ENCODE peak calls at places on chromosomes 12 and 14, in six cellular contexts. One of them, this sample, is unnamed.

GRCh38 chr12:87348071-87348470 is 681.1 kb downstream of the C12orf50 start:
- DNase-seq in tibial nerve: no peak
- DNase-seq in endothelial cell of umbilical vein: no peak
- DNase-seq in body of pancreas: no peak
- DNase-seq in GM12892: no peak
- DNase-seq in stomach: no peak
- DNase-seq in this sample: no peak

GRCh38 chr12:42482820-42483533 is 106.6 kb downstream of the PRICKLE1 start:
- DNase-seq in tibial nerve: peak
- DNase-seq in endothelial cell of umbilical vein: peak
- DNase-seq in body of pancreas: peak
- DNase-seq in GM12892: peak
- DNase-seq in stomach: peak
- DNase-seq in this sample: peak

GRCh38 chr14:105151131-105151837 is 17.3 kb downstream of the JAG2 start:
- DNase-seq in tibial nerve: no peak
- DNase-seq in endothelial cell of umbilical vein: no peak
- DNase-seq in body of pancreas: no peak
- DNase-seq in GM12892: no peak
- DNase-seq in stomach: no peak
- DNase-seq in this sample: no peak

GRCh38 chr14:96086574-96087077 is 47.5 kb downstream of the C14orf132 start:
- DNase-seq in tibial nerve: no peak
- DNase-seq in endothelial cell of umbilical vein: no peak
- DNase-seq in body of pancreas: no peak
- DNase-seq in GM12892: no peak
- DNase-seq in stomach: no peak
- DNase-seq in this sample: no peak

GRCh38 chr14:92341791-92342190 is 18.8 kb downstream of the SLC24A4 start:
- DNase-seq in tibial nerve: no peak
- DNase-seq in endothelial cell of umbilical vein: no peak
- DNase-seq in body of pancreas: no peak
- DNase-seq in GM12892: no peak
- DNase-seq in stomach: no peak
- DNase-seq in this sample: no peak

GRCh38 chr12:130051900-130052299 is 110.4 kb upstream of the FZD10 start:
- DNase-seq in tibial nerve: no peak
- DNase-seq in endothelial cell of umbilical vein: no peak
- DNase-seq in body of pancreas: no peak
- DNase-seq in GM12892: no peak
- DNase-seq in stomach: no peak
- DNase-seq in this sample: no peak

GRCh38 chr14:89331398-89331797 is 85.6 kb downstream of the FOXN3 start:
- DNase-seq in tibial nerve: no peak
- DNase-seq in endothelial cell of umbilical vein: no peak
- DNase-seq in body of pancreas: no peak
- DNase-seq in GM12892: no peak
- DNase-seq in stomach: no peak
- DNase-seq in this sample: no peak

GRCh38 chr12:130350715-130351114 is 13.0 kb downstream of the PIWIL1 start:
- DNase-seq in tibial nerve: no peak
- DNase-seq in endothelial cell of umbilical vein: no peak
- DNase-seq in body of pancreas: no peak
- DNase-seq in GM12892: no peak
- DNase-seq in stomach: no peak
- DNase-seq in this sample: no peak

GRCh38 chr12:56338643-56339422 is at the start of gene IL23A:
- DNase-seq in tibial nerve: no peak
- DNase-seq in endothelial cell of umbilical vein: peak
- DNase-seq in body of pancreas: no peak
- DNase-seq in GM12892: peak
- DNase-seq in stomach: no peak
- DNase-seq in this sample: peak

GRCh38 chr12:72323881-72324280 is 51.7 kb downstream of the TRHDE start:
- DNase-seq in tibial nerve: no peak
- DNase-seq in endothelial cell of umbilical vein: no peak
- DNase-seq in body of pancreas: no peak
- DNase-seq in GM12892: no peak
- DNase-seq in stomach: no peak
- DNase-seq in this sample: no peak

GRCh38 chr12:31089072-31089471 is 15.4 kb downstream of the DDX11 start:
- DNase-seq in tibial nerve: no peak
- DNase-seq in endothelial cell of umbilical vein: no peak
- DNase-seq in body of pancreas: no peak
- DNase-seq in GM12892: no peak
- DNase-seq in stomach: no peak
- DNase-seq in this sample: no peak

GRCh38 chr12:65892905-65893304 is 68.6 kb downstream of the HMGA2 start:
- DNase-seq in tibial nerve: no peak
- DNase-seq in endothelial cell of umbilical vein: peak
- DNase-seq in body of pancreas: no peak
- DNase-seq in GM12892: no peak
- DNase-seq in stomach: no peak
- DNase-seq in this sample: no peak

DNA sequence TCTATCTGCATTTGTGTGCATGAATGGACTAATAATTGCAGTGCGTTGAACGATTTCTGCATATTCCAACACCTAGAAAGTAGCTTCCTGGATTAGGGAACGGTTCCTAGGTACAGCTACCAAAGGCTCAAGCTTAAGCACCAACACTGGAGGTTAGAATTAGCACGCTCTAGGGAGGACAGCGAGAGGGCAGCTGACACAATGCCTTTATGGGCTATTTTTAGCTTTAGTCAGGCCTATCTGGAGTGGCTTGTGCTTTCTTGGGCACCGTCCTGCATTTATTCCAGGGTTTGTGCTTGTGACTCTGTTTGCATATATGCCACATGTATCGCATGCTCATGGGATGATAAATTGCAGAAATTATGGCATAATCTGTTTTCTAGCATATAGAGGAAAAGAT is 13.7 kb downstream of the ETV6 start:
- DNase-seq in tibial nerve: no peak
- DNase-seq in endothelial cell of umbilical vein: no peak
- DNase-seq in body of pancreas: peak
- DNase-seq in GM12892: no peak
- DNase-seq in stomach: no peak
- DNase-seq in this sample: no peak
- TF ChIP-seq POLR2A in tibial nerve: no peak
- TF ChIP-seq POLR2A in endothelial cell of umbilical vein: no peak
- TF ChIP-seq POLR2A in body of pancreas: no peak
- TF ChIP-seq POLR2A in GM12892: no peak
- TF ChIP-seq POLR2A in stomach: no peak
- TF ChIP-seq POLR2A in this sample: no peak

GRCh38 chr14:61837336-61838229 is 75.4 kb downstream of the SNAPC1 start:
- DNase-seq in tibial nerve: peak
- DNase-seq in endothelial cell of umbilical vein: peak
- DNase-seq in body of pancreas: peak
- DNase-seq in GM12892: no peak
- DNase-seq in stomach: peak
- DNase-seq in this sample: peak
- TF ChIP-seq POLR2A in tibial nerve: no peak
- TF ChIP-seq POLR2A in endothelial cell of umbilical vein: no peak
- TF ChIP-seq POLR2A in body of pancreas: no peak
- TF ChIP-seq POLR2A in GM12892: no peak
- TF ChIP-seq POLR2A in stomach: no peak
- TF ChIP-seq POLR2A in this sample: no peak

DNA sequence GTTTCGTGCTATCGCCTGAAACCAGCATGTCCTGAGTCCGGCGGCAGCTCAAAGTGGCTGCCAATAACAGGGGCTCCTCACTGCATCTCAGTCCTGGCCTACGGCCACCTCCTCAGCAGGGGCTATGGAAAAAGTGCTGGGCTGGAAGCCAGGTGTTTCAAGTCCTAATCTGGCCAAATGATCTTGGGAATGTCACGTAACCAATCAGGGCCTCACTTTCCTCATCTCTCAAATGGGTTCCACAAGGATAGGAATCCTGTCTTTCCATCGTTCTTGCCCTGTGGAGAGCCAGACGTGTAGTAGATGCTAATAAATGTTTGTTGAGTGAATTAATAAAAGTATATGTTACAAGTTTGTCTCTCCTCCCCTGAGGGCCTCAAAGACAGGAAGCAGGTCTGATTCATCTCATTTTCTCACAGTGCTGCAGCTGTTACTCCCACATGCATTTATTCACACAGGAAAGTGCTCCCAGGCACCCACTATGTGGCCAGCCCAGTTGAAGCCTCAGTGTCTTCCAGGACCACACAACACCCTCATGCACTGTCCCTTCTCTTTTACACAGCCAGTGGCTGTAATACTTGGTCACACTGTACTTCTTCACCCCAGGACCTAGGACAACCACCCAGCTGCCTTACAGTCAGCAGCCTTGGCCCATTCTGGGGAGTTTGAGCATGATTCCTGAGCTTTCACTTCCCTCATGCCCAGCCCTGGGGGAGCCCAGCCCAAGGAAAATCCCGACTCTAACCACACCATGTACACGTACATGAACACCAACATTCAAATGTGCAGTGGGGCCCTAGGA is 5.0 kb downstream of the CMKLR1 start:
- DNase-seq in tibial nerve: no peak
- DNase-seq in endothelial cell of umbilical vein: peak
- DNase-seq in body of pancreas: no peak
- DNase-seq in GM12892: no peak
- DNase-seq in stomach: no peak
- DNase-seq in this sample: no peak
- TF ChIP-seq POLR2A in tibial nerve: no peak
- TF ChIP-seq POLR2A in endothelial cell of umbilical vein: no peak
- TF ChIP-seq POLR2A in body of pancreas: no peak
- TF ChIP-seq POLR2A in GM12892: peak
- TF ChIP-seq POLR2A in stomach: no peak
- TF ChIP-seq POLR2A in this sample: peak

GRCh38 chr12:102755271-102755670 is 161.8 kb downstream of the PAH start:
- DNase-seq in tibial nerve: no peak
- DNase-seq in endothelial cell of umbilical vein: no peak
- DNase-seq in body of pancreas: no peak
- DNase-seq in GM12892: no peak
- DNase-seq in stomach: no peak
- DNase-seq in this sample: no peak
- TF ChIP-seq POLR2A in tibial nerve: no peak
- TF ChIP-seq POLR2A in endothelial cell of umbilical vein: no peak
- TF ChIP-seq POLR2A in body of pancreas: no peak
- TF ChIP-seq POLR2A in GM12892: no peak
- TF ChIP-seq POLR2A in stomach: no peak
- TF ChIP-seq POLR2A in this sample: no peak

GRCh38 chr12:14961466-14962155 is at the start of gene ARHGDIB:
- DNase-seq in tibial nerve: no peak
- DNase-seq in endothelial cell of umbilical vein: peak
- DNase-seq in body of pancreas: peak
- DNase-seq in GM12892: no peak
- DNase-seq in stomach: peak
- DNase-seq in this sample: no peak
- TF ChIP-seq POLR2A in tibial nerve: no peak
- TF ChIP-seq POLR2A in endothelial cell of umbilical vein: peak
- TF ChIP-seq POLR2A in body of pancreas: no peak
- TF ChIP-seq POLR2A in GM12892: peak
- TF ChIP-seq POLR2A in stomach: no peak
- TF ChIP-seq POLR2A in this sample: peak